ENCODE peak calls at places on chromosomes 6 and 20, in four cellular contexts. R, Z, H and Q are unnamed samples. For H3K36me3, the result is how much of the 10 kb centered on the place peaks cover.

GRCh38 chr6:37339911-37340638 is 13.7 kb upstream of the RNF8 start:
- DNase-seq in R (no peak), Z (no peak), H (no peak), Q (peak)

GRCh38 chr20:53872561-53873248 is 197.7 kb downstream of the BCAS1 start:
- DNase-seq in R (peak), Z (no peak), H (no peak), Q (peak)

GRCh38 chr20:19710336-19710721 is 47.7 kb upstream of the RIN2 start:
- DNase-seq in R (no peak), Z (no peak), H (no peak), Q (no peak)

GRCh38 chr6:135088818-135089809 is 34.5 kb upstream of the HBS1L start:
- DNase-seq in R (peak), Z (peak), H (no peak), Q (no peak)

GRCh38 chr6:135568366-135568765 is 70.8 kb upstream of the AHI1 start:
- DNase-seq in R (no peak), Z (no peak), H (no peak), Q (no peak)

GRCh38 chr20:59525500-59526241 is 78.7 kb upstream of the PHACTR3 start:
- DNase-seq in R (peak), Z (peak), H (peak), Q (peak)

GRCh38 chr6:36029464-36029863 is 1.9 kb downstream of the MAPK14 start:
- DNase-seq in R (no peak), Z (no peak), H (no peak), Q (no peak)

GRCh38 chr6:42104807-42105713 is 37.4 kb downstream of the C6orf132 start:
- DNase-seq in R (no peak), Z (no peak), H (no peak), Q (no peak)

GRCh38 chr6:166046232-166046631 is 121.4 kb downstream of the TBXT start:
- DNase-seq in R (no peak), Z (no peak), H (no peak), Q (peak)

GRCh38 chr6:108518714-108519576 is 41.8 kb upstream of the FOXO3 start:
- DNase-seq in R (peak), Z (peak), H (no peak), Q (no peak)

GRCh38 chr20:48329676-48330644 is 497.8 kb downstream of the PREX1 start:
- DNase-seq in R (peak), Z (no peak), H (peak), Q (no peak)

GRCh38 chr6:138818496-138819194 is 22.8 kb downstream of the ECT2L start:
- DNase-seq in R (peak), Z (no peak), H (no peak), Q (no peak)

GRCh38 chr6:138293428-138293827 is 75.1 kb upstream of the PBOV1 start:
- DNase-seq in R (no peak), Z (no peak), H (no peak), Q (no peak)

DNA sequence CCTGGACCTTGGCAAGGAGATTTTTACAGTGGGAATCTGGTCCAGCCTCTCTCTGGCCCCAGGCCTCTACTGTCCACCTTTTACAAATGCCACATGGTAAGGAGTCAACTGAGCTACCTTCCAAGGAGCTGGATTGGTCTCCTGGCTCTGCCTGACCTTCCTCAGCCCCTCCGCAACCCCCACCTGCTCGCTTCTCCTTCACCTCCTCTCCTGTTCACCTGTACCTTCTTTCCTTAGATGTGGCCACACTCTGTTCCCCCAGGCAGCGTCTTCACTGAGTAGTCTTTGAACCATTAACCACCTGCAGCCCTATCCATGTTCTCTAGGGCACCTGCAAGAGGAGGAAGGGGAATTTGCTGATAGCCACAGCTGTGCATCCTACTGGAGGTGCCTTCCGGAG is 55.3 kb upstream of the DDR1 start:
- DNase-seq in R (no peak), Z (no peak), H (no peak), Q (no peak)
- H3K27ac ChIP-seq in R (no peak), Z (peak), H (no peak), Q (no peak)

GRCh38 chr20:3027987-3028386 is 15.4 kb upstream of the GNRH2 start:
- DNase-seq in R (no peak), Z (no peak), H (no peak), Q (no peak)
- H3K36me3 ChIP-seq in R (half or more), Z (under half), H (under half), Q (half or more)

GRCh38 chr20:1286267-1287036 is 20.4 kb downstream of the SNPH start:
- DNase-seq in R (no peak), Z (no peak), H (no peak), Q (no peak)
- H3K27ac ChIP-seq in R (no peak), Z (no peak), H (no peak), Q (no peak)

GRCh38 chr6:157925771-157926170 is 55.9 kb upstream of the SYNJ2 start:
- DNase-seq in R (no peak), Z (no peak), H (no peak), Q (no peak)
- H3K36me3 ChIP-seq in R (under half), Z (under half), H (under half), Q (half or more)

GRCh38 chr6:43926644-43927524 is 156.9 kb downstream of the VEGFA start:
- DNase-seq in R (no peak), Z (peak), H (peak), Q (peak)
- H3K27ac ChIP-seq in R (no peak), Z (no peak), H (peak), Q (peak)

GRCh38 chr20:15637971-15638754 is 935.1 kb downstream of the KIF16B start:
- DNase-seq in R (no peak), Z (no peak), H (peak), Q (no peak)
- H3K36me3 ChIP-seq in R (under half), Z (under half), H (under half), Q (under half)